ENCODE peak calls at places on chromosomes 11 and 22, in ten cellular contexts. A is SK-N-SH; B is CD4-positive, alpha-beta T cell; O is ovary; C is neural progenitor cell; H is pancreas; Q is Calu3; M is fibroblast of the aortic adventitia; V is BE2C; R is Peyer's patch. N is an unnamed sample.

GRCh38 chr11:6618117-6619020 is 853 bp downstream of the TPP1 start:
- DNase-seq in M (peak), Q (no peak), O (peak), A (no peak), B (peak), V (no peak), C (no peak), H (no peak), R (peak), N (no peak)

GRCh38 chr11:66950113-66950535 is 8.1 kb downstream of the PC start:
- DNase-seq in Q (peak), H (no peak), V (peak), R (peak), A (no peak), M (peak), O (no peak), B (no peak), C (no peak), N (no peak)

GRCh38 chr11:75570559-75571139 is 8.6 kb downstream of the SERPINH1 start:
- DNase-seq in C (no peak), R (no peak), A (no peak), Q (no peak), H (no peak), O (no peak), M (no peak), B (no peak), V (no peak), N (peak)

GRCh38 chr22:23214398-23214797 is 34.1 kb downstream of the BCR start:
- DNase-seq in R (no peak), A (no peak), O (no peak), H (peak), Q (no peak), C (no peak), B (no peak), M (no peak), V (no peak), N (no peak)

GRCh38 chr11:130055637-130056036 is 14.1 kb upstream of the APLP2 start:
- DNase-seq in C (no peak), V (no peak), M (peak), H (no peak), O (no peak), R (no peak), B (no peak), A (no peak), Q (no peak), N (no peak)

GRCh38 chr11:6378695-6378989 is 11.6 kb upstream of the SMPD1 start:
- DNase-seq in C (no peak), B (no peak), R (no peak), O (no peak), V (no peak), Q (no peak), A (no peak), M (no peak), H (no peak), N (no peak)

GRCh38 chr11:296976-297665 is 2.2 kb downstream of the IFITM5 start:
- DNase-seq in H (peak), C (no peak), B (no peak), Q (no peak), R (peak), V (no peak), M (peak), A (no peak), O (no peak), N (no peak)

GRCh38 chr11:29318134-29318845 is 698.5 kb downstream of the KCNA4 start:
- DNase-seq in A (no peak), B (no peak), V (no peak), O (no peak), R (no peak), Q (no peak), C (no peak), M (peak), H (no peak), N (no peak)

GRCh38 chr11:30503156-30503555 is 83.0 kb downstream of the MPPED2 start:
- DNase-seq in C (no peak), O (no peak), Q (no peak), B (no peak), R (no peak), A (no peak), H (no peak), V (no peak), M (no peak), N (no peak)

GRCh38 chr11:66022401-66023185 is 3.7 kb downstream of the CATSPER1 start:
- DNase-seq in A (peak), Q (peak), R (peak), O (peak), M (peak), H (peak), V (peak), C (peak), B (peak), N (peak)

GRCh38 chr11:44305149-44305642 is 4.7 kb downstream of the ALX4 start:
- DNase-seq in C (no peak), V (no peak), B (no peak), M (no peak), H (no peak), A (no peak), Q (no peak), O (no peak), R (no peak), N (no peak)

GRCh38 chr11:45528435-45528834 is 137.0 kb downstream of the CHST1 start:
- DNase-seq in Q (no peak), M (no peak), A (no peak), R (no peak), H (no peak), C (no peak), O (no peak), B (no peak), V (no peak), N (no peak)

GRCh38 chr11:120658071-120658423 is 146.5 kb downstream of the GRIK4 start:
- DNase-seq in C (no peak), Q (no peak), B (no peak), M (no peak), R (no peak), A (no peak), O (no peak), V (no peak), H (no peak), N (no peak)

GRCh38 chr11:65060913-65061408 is 2.6 kb upstream of the NAALADL1 start:
- DNase-seq in M (peak), A (no peak), C (peak), Q (no peak), O (no peak), H (no peak), V (no peak), B (no peak), R (no peak), N (peak)

GRCh38 chr11:111602865-111603632 is 800 bp downstream of the SIK2 start:
- DNase-seq in O (no peak), Q (peak), M (peak), H (peak), A (peak), V (no peak), C (peak), B (no peak), R (no peak), N (no peak)

GRCh38 chr11:2207212-2207611 is 35.6 kb upstream of the TH start:
- DNase-seq in Q (no peak), C (no peak), B (no peak), H (peak), V (no peak), R (no peak), O (peak), A (no peak), M (no peak), N (peak)

GRCh38 chr11:75023446-75024067 is 34.8 kb downstream of the NEU3 start:
- DNase-seq in H (no peak), A (no peak), M (no peak), B (no peak), C (no peak), O (no peak), R (no peak), V (no peak), Q (no peak), N (no peak)

GRCh38 chr11:33802414-33802950 is 28.2 kb upstream of the FBXO3 start:
- DNase-seq in H (peak), B (no peak), Q (peak), C (peak), A (peak), M (peak), R (no peak), O (peak), V (peak), N (peak)

GRCh38 chr11:720642-721346 is 14.8 kb downstream of the EPS8L2 start:
- DNase-seq in V (peak), O (peak), H (no peak), M (no peak), B (peak), R (peak), Q (no peak), C (peak), A (peak), N (no peak)

GRCh38 chr11:63510360-63511130 is 4.7 kb downstream of the LGALS12 start:
- DNase-seq in B (no peak), H (no peak), V (no peak), M (peak), Q (no peak), A (no peak), C (peak), R (no peak), O (peak), N (no peak)

GRCh38 chr11:75167617-75168016 is 16.7 kb downstream of the SLCO2B1 start:
- DNase-seq in B (no peak), O (no peak), V (no peak), M (no peak), R (peak), H (no peak), Q (no peak), A (no peak), C (no peak), N (no peak)

GRCh38 chr22:36141481-36141880 is 19.1 kb downstream of the APOL3 start:
- DNase-seq in O (no peak), A (no peak), R (no peak), H (no peak), M (no peak), Q (no peak), C (no peak), B (no peak), V (no peak), N (no peak)

GRCh38 chr11:86574493-86575207 is 97.8 kb downstream of the ME3 start:
- DNase-seq in R (no peak), C (no peak), Q (no peak), O (no peak), M (no peak), H (no peak), B (no peak), V (no peak), A (no peak), N (no peak)

GRCh38 chr22:32695451-32695891 is 106.0 kb upstream of the TIMP3 start:
- DNase-seq in C (no peak), B (no peak), M (peak), Q (peak), A (no peak), H (no peak), O (no peak), V (no peak), R (peak), N (no peak)

DNA sequence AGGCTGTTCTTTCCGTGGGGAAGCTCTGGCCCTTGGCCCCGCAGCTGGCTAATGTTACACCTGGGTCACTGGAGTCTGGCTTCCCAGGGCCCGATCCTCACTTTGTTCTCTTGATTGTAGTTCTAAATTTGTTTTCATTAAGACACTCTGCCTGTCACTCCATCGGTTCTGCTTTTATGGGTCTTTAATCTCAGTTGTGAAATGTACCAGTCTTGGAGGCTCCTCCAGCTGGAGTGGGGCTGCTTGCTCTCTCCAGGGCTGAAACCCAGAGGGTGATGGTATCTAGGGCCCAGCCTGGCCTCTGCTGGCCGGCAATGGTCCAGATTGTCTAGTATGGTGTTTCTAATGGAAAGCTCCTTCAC is 352.9 kb downstream of the TENM4 start:
- DNase-seq in Q (no peak), V (peak), R (no peak), C (no peak), M (peak), O (no peak), B (no peak), A (peak), H (no peak), N (no peak)
- TF ChIP-seq CTCF in Q (no peak), V (no peak), R (no peak), C (no peak), M (peak), O (no peak), B (no peak), A (peak), H (no peak), N (no peak)

GRCh38 chr22:45997775-45998637 is 21.0 kb upstream of the WNT7B start:
- DNase-seq in R (no peak), H (peak), M (no peak), C (no peak), A (peak), B (no peak), Q (no peak), O (peak), V (peak), N (no peak)

GRCh38 chr22:45994516-45995404 is 17.8 kb upstream of the WNT7B start:
- DNase-seq in C (peak), A (peak), B (peak), R (peak), Q (peak), H (peak), M (peak), V (peak), O (peak), N (peak)

GRCh38 chr22:45997077-45997774 is 20.3 kb upstream of the WNT7B start:
- DNase-seq in Q (peak), O (peak), C (peak), A (no peak), M (peak), R (peak), B (no peak), H (peak), V (peak), N (peak)

GRCh38 chr22:45995405-45996101 is 18.6 kb upstream of the WNT7B start:
- DNase-seq in B (no peak), C (no peak), A (no peak), Q (no peak), R (no peak), H (peak), V (no peak), M (no peak), O (no peak), N (no peak)

DNA sequence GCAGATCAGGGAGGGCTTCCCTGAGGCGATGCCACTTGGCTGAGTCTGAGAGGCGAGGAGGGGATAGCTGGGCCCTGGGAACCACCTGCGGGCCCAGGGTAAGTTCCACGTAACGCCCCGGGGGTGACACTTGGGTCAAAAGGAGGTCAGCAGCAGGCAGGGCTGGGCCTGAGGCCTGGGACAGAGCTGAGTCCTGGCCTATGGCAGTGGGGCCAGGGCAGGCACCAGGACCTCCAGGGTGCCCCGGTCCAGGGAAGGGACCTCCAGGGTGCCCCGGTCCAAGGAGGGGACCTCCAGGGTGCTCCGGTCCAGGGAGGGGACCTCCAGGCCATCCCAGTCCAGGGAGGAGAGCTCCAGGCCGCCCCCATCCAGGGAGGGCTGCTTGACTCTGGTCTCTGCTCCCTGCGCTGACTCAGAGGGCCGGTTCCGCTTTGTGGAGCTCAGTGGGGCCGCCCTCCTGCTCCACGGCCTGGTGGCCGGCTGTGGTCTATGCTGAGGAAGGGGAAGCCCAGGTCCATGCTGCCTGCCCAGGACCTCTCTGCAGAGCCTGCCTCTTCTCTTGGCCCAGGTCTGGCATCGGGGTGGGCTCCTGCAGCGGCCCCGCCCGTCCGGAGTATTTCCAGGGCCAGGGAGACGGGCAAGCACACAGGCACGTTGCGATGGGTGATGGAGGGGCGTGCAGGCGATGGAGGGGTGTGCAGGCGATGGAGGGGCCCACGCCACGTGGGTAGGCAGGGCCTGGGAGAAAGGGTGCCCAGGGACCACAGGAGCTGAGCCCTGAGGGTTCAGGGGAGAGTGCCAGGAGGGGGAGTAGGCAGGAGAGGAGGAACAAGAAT is 19.5 kb upstream of the WNT7B start:
- DNase-seq in Q (no peak), A (no peak), C (no peak), R (peak), O (no peak), H (peak), M (peak), V (peak), B (no peak), N (no peak)
- TF ChIP-seq CTCF in Q (no peak), A (no peak), C (no peak), R (no peak), O (no peak), H (no peak), M (peak), V (no peak), B (no peak), N (no peak)

GRCh38 chr11:114977596-114977995 is 299.3 kb downstream of the NXPE2 start:
- DNase-seq in B (no peak), V (no peak), R (no peak), M (no peak), H (no peak), Q (no peak), A (no peak), O (no peak), C (no peak), N (no peak)
- TF ChIP-seq CTCF in B (no peak), V (no peak), R (no peak), M (no peak), H (no peak), Q (no peak), A (no peak), O (no peak), C (no peak), N (no peak)

GRCh38 chr11:13207270-13207664 is 70.3 kb upstream of the BMAL1 start:
- DNase-seq in Q (no peak), V (no peak), R (no peak), O (no peak), A (no peak), H (no peak), M (no peak), C (no peak), B (no peak), N (no peak)

GRCh38 chr11:13206086-13206640 is 71.4 kb upstream of the BMAL1 start:
- DNase-seq in B (no peak), M (no peak), R (no peak), O (no peak), Q (no peak), H (no peak), C (no peak), V (no peak), A (no peak), N (no peak)

GRCh38 chr11:13209379-13209778 is 68.2 kb upstream of the BMAL1 start:
- DNase-seq in O (no peak), A (no peak), Q (no peak), V (no peak), C (no peak), M (no peak), B (no peak), R (no peak), H (no peak), N (no peak)

GRCh38 chr11:13208921-13209320 is 68.7 kb upstream of the BMAL1 start:
- DNase-seq in A (no peak), C (no peak), H (no peak), Q (no peak), O (no peak), M (no peak), V (no peak), R (no peak), B (no peak), N (no peak)

GRCh38 chr11:13207665-13208594 is 69.7 kb upstream of the BMAL1 start:
- DNase-seq in O (peak), C (no peak), R (peak), V (no peak), Q (peak), H (no peak), A (no peak), B (peak), M (peak), N (no peak)
- TF ChIP-seq CTCF in O (no peak), C (no peak), R (no peak), V (no peak), Q (no peak), H (no peak), A (no peak), B (no peak), M (no peak), N (no peak)

GRCh38 chr11:14463623-14464022 is 36.0 kb downstream of the COPB1 start:
- DNase-seq in B (no peak), C (no peak), M (no peak), A (no peak), O (no peak), H (no peak), Q (no peak), R (no peak), V (no peak), N (no peak)
- TF ChIP-seq CTCF in B (no peak), C (no peak), M (no peak), A (no peak), O (no peak), H (no peak), Q (no peak), R (no peak), V (no peak), N (no peak)

GRCh38 chr22:20989323-20990138 is 7.4 kb downstream of the LZTR1 start:
- DNase-seq in R (no peak), H (no peak), C (no peak), O (no peak), A (no peak), Q (no peak), V (no peak), B (no peak), M (no peak), N (no peak)
- TF ChIP-seq CTCF in R (no peak), H (no peak), C (no peak), O (no peak), A (no peak), Q (no peak), V (no peak), B (no peak), M (no peak), N (no peak)

DNA sequence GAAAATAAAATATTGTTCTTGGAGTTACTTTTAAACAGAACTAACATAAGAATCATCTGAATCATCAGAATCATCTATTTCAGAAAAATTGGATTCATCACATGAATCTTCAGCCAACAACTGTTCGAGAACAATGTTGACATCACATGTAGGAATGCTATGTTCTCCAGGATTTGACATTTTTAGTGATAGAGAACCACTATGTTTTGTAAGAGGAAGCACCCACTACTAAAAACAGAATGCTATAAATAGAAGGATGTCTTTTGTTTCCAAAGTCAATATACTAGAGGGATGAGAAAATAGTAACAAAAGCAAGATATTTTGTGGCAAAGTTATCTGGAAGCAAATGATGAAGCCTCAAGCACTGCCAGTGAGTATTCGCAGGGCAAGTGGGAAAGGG is 263.4 kb upstream of the DDI1 start:
- DNase-seq in R (no peak), O (no peak), Q (no peak), A (no peak), M (peak), B (no peak), H (no peak), C (no peak), V (no peak), N (no peak)
- TF ChIP-seq CTCF in R (no peak), O (no peak), Q (no peak), A (no peak), M (no peak), B (no peak), H (no peak), C (no peak), V (no peak), N (no peak)

DNA sequence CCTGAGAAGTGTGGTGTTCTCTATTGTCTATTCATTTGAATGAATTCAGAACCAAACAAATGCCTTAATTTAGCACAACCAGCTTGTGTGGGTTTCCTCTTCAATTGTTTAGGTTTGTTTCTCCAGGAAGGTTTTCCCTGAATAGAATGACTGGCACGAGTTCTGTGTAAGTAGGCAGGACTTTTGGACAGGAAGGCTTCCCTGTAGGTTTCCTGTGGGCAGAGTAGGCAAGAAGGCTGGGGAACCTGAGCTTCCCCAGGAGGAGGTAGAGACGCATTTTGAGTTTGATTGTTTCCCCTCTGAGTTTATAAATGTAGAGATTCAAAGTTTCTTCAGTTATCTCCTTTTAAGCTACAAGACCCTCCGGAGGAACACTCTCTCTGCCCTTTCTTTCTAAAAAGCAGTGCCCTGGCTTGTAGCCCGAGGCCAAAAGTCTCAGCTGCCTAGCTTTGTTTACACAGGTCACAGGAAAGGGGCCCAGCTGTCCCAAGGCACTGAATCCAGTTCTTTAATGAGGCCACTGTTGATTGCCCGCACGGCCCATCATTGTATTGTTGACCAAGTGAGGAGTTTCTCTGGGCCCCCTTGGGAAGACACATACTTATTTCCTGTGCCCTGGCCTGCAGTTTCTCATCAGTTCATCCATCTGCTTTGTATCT is 66.6 kb upstream of the RDX start:
- DNase-seq in V (peak), A (no peak), C (peak), H (peak), R (no peak), M (no peak), O (no peak), B (no peak), Q (peak), N (peak)
- TF ChIP-seq CTCF in V (no peak), A (no peak), C (no peak), H (no peak), R (no peak), M (no peak), O (no peak), B (no peak), Q (no peak), N (no peak)

N was measured in endothelial cell.